ENCODE peak calls at places on chromosomes 13 and 19, in eight cellular contexts. C is Peyer's patch; V is colonic mucosa; L is CD8-positive, alpha-beta memory T cell; K is breast epithelium; G is Panc1; M is BE2C; E is psoas muscle. H is an unnamed sample. For H3K4me1, the result is how much of the 10 kb centered on the place peaks cover.

GRCh38 chr13:75685239-75685697 is 49.1 kb downstream of the LMO7 start:
- DNase-seq in L (no peak), V (no peak), E (no peak), K (peak), G (no peak), M (no peak), C (no peak), H (peak)

GRCh38 chr19:44848036-44848804 is 2.1 kb downstream of the NECTIN2 start:
- DNase-seq in G (no peak), K (peak), M (peak), C (peak), E (no peak), V (peak), L (no peak), H (no peak)

GRCh38 chr13:24275041-24275440 is 34.3 kb upstream of the C1QTNF9 start:
- DNase-seq in V (no peak), E (no peak), L (no peak), C (no peak), M (no peak), K (no peak), G (no peak), H (peak)

GRCh38 chr19:1570836-1571235 is 2.7 kb upstream of the MEX3D start:
- DNase-seq in V (no peak), E (no peak), K (no peak), G (no peak), C (no peak), L (no peak), M (no peak), H (no peak)

GRCh38 chr13:46926856-46927625 is 30.2 kb upstream of the HTR2A start:
- DNase-seq in L (no peak), M (no peak), V (no peak), C (no peak), K (no peak), E (no peak), G (no peak), H (no peak)

GRCh38 chr19:42207767-42208259 is 9.7 kb downstream of the DEDD2 start:
- DNase-seq in V (no peak), M (no peak), E (no peak), L (no peak), C (no peak), K (peak), G (no peak), H (no peak)

GRCh38 chr13:76965759-76966421 is 17.6 kb downstream of the ACOD1 start:
- DNase-seq in L (no peak), C (peak), G (no peak), K (no peak), V (peak), M (peak), E (peak), H (peak)

GRCh38 chr13:89029062-89029461 is 1357.9 kb downstream of the SLITRK5 start:
- DNase-seq in M (no peak), C (no peak), V (no peak), G (no peak), L (no peak), K (no peak), E (no peak), H (no peak)

GRCh38 chr13:29605860-29606526 is 10.5 kb upstream of the SLC7A1 start:
- DNase-seq in L (no peak), G (no peak), K (no peak), V (no peak), M (no peak), C (no peak), E (no peak), H (no peak)

GRCh38 chr19:58510084-58510862 is 1.5 kb downstream of the SLC27A5 start:
- DNase-seq in L (no peak), G (no peak), V (no peak), K (no peak), E (no peak), M (no peak), C (no peak), H (no peak)

GRCh38 chr19:46150606-46151005 is 2.6 kb downstream of the IGFL2 start:
- DNase-seq in L (no peak), G (no peak), C (no peak), M (no peak), V (no peak), E (no peak), K (no peak), H (no peak)

GRCh38 chr19:55641376-55642152 is 762 bp downstream of the ZNF580 start:
- DNase-seq in V (peak), M (peak), G (no peak), L (peak), C (no peak), K (no peak), E (no peak), H (peak)

GRCh38 chr13:26679411-26679810 is 81.2 kb downstream of the GPR12 start:
- DNase-seq in K (no peak), G (no peak), M (no peak), E (no peak), L (no peak), V (no peak), C (no peak), H (no peak)

GRCh38 chr13:20019033-20019432 is 60.5 kb downstream of the ZMYM2 start:
- DNase-seq in L (no peak), E (no peak), G (no peak), C (no peak), M (no peak), K (no peak), V (no peak), H (no peak)

GRCh38 chr13:29753593-29754485 is 96.6 kb downstream of the UBL3 start:
- DNase-seq in E (no peak), C (no peak), L (no peak), G (no peak), V (no peak), K (no peak), M (no peak), H (no peak)

GRCh38 chr19:44512326-44513298 is 12.3 kb upstream of the ZNF180 start:
- DNase-seq in M (peak), E (no peak), G (no peak), C (peak), L (no peak), V (peak), K (no peak), H (peak)

GRCh38 chr13:95300625-95301134 is 571 bp downstream of the ABCC4 start:
- DNase-seq in G (no peak), M (peak), V (peak), K (no peak), E (peak), C (peak), L (peak), H (peak)

GRCh38 chr13:114151031-114151430 is 18.6 kb upstream of the RASA3 start:
- DNase-seq in L (no peak), E (no peak), K (no peak), C (no peak), V (no peak), M (no peak), G (no peak), H (no peak)

GRCh38 chr19:36111200-36111539 is 227 bp downstream of the OVOL3 start:
- DNase-seq in C (no peak), M (no peak), K (no peak), G (no peak), L (no peak), E (no peak), V (no peak), H (peak)

GRCh38 chr13:75913925-75914324 is 277.8 kb downstream of the LMO7 start:
- DNase-seq in C (no peak), M (no peak), E (no peak), K (no peak), V (no peak), G (no peak), L (no peak), H (no peak)

GRCh38 chr19:3556978-3557460 is 367 bp downstream of the MFSD12 start:
- DNase-seq in G (no peak), K (no peak), V (peak), L (peak), E (peak), C (peak), M (no peak), H (peak)

GRCh38 chr19:29988351-29988750 is 46.3 kb downstream of the URI1 start:
- DNase-seq in G (no peak), L (no peak), E (no peak), C (no peak), K (no peak), V (no peak), M (no peak), H (no peak)

GRCh38 chr19:41264581-41265375 is 606 bp downstream of the HNRNPUL1 start:
- DNase-seq in L (peak), M (peak), C (peak), K (peak), G (no peak), V (peak), E (peak), H (peak)

GRCh38 chr13:113806104-113806471 is 47.1 kb downstream of the TMEM255B start:
- DNase-seq in M (no peak), C (no peak), G (no peak), K (no peak), E (no peak), V (no peak), L (no peak), H (no peak)

GRCh38 chr19:56639217-56639616 is 3.7 kb upstream of the SMIM17 start:
- DNase-seq in M (no peak), C (no peak), V (no peak), G (no peak), K (no peak), L (no peak), E (no peak), H (peak)

GRCh38 chr13:21051675-21052074 is 9.7 kb downstream of the LATS2 start:
- DNase-seq in E (no peak), C (peak), V (peak), G (no peak), K (no peak), L (no peak), M (no peak), H (no peak)

GRCh38 chr13:21055511-21056045 is 5.8 kb downstream of the LATS2 start:
- DNase-seq in K (no peak), G (no peak), C (no peak), E (peak), V (no peak), M (no peak), L (no peak), H (no peak)

GRCh38 chr13:21053231-21053630 is 8.2 kb downstream of the LATS2 start:
- DNase-seq in E (no peak), M (no peak), L (no peak), V (no peak), K (no peak), C (peak), G (no peak), H (no peak)

GRCh38 chr13:21054313-21054712 is 7.1 kb downstream of the LATS2 start:
- DNase-seq in K (no peak), G (no peak), V (no peak), C (no peak), L (no peak), E (peak), M (no peak), H (no peak)

GRCh38 chr13:21055016-21055415 is 6.4 kb downstream of the LATS2 start:
- DNase-seq in L (no peak), K (no peak), C (no peak), M (no peak), E (no peak), G (no peak), V (no peak), H (no peak)
- H3K4me1 ChIP-seq in L (under half), K (under half), C (under half), M (under half), E (half or more), G (under half), V (under half), H (under half)

GRCh38 chr19:48321372-48321621 is 4.1 kb upstream of the EMP3 start:
- DNase-seq in C (peak), K (peak), M (peak), V (peak), E (peak), L (peak), G (no peak), H (peak)
- H3K4me1 ChIP-seq in C (under half), K (under half), M (under half), V (under half), E (under half), L (under half), G (under half), H (under half)

DNA sequence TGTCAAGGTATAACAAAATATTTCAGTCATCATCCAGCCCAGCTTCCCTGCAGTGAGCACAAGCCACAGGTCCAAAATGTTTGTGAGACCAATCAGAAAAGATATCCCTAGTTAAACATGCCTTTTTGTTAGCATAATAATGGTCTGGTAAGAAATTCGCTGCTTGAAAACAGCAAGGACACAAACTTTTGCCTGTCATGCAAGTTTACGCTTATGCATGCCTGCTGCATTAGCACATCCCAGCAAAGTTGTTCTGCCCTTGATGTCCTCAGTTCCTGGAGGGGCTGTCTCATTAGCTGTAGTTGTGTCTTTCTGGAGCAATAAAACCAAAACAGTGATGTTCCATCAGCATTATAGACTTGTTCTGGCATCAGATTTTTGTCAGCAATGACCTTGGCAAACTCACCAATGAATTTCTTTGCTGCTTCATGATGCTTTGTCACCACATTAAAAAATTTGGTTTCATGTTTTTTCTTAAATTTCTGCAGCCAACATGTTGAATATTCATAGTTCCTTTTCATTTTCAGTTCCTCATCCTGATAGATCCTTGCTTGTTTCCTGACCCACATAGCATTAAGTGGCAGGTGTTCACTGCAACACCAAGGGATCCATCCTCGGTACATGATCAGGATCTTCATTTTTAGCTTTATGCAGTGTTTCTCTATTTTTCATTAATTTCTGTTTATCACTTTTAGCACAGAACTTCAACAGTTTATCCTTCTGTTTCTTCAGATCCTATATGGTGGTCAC is 72.0 kb upstream of the GPR183 start:
- DNase-seq in K (no peak), C (no peak), V (no peak), E (no peak), L (no peak), G (no peak), M (no peak), H (no peak)
- H3K4me1 ChIP-seq in K (under half), C (under half), V (under half), E (under half), L (half or more), G (under half), M (under half), H (under half)

GRCh38 chr19:534088-534487 is 2.5 kb downstream of the CDC34 start:
- DNase-seq in M (no peak), E (no peak), G (no peak), K (no peak), L (no peak), V (no peak), C (no peak), H (no peak)
- H3K4me1 ChIP-seq in M (under half), E (under half), G (under half), K (under half), L (under half), V (under half), C (under half), H (under half)

GRCh38 chr19:13208964-13209796 is 59.0 kb downstream of the IER2 start:
- DNase-seq in E (no peak), V (no peak), G (no peak), L (no peak), K (no peak), M (no peak), C (no peak), H (no peak)

GRCh38 chr19:13208131-13208963 is 58.1 kb downstream of the IER2 start:
- DNase-seq in M (no peak), K (peak), V (peak), L (peak), E (no peak), G (no peak), C (peak), H (no peak)

GRCh38 chr19:13206581-13206980 is 56.4 kb downstream of the IER2 start:
- DNase-seq in L (no peak), C (no peak), V (no peak), E (no peak), K (no peak), G (no peak), M (no peak), H (no peak)

GRCh38 chr19:13209797-13210775 is 59.9 kb downstream of the IER2 start:
- DNase-seq in M (no peak), C (no peak), L (no peak), E (no peak), G (no peak), V (no peak), K (no peak), H (no peak)

DNA sequence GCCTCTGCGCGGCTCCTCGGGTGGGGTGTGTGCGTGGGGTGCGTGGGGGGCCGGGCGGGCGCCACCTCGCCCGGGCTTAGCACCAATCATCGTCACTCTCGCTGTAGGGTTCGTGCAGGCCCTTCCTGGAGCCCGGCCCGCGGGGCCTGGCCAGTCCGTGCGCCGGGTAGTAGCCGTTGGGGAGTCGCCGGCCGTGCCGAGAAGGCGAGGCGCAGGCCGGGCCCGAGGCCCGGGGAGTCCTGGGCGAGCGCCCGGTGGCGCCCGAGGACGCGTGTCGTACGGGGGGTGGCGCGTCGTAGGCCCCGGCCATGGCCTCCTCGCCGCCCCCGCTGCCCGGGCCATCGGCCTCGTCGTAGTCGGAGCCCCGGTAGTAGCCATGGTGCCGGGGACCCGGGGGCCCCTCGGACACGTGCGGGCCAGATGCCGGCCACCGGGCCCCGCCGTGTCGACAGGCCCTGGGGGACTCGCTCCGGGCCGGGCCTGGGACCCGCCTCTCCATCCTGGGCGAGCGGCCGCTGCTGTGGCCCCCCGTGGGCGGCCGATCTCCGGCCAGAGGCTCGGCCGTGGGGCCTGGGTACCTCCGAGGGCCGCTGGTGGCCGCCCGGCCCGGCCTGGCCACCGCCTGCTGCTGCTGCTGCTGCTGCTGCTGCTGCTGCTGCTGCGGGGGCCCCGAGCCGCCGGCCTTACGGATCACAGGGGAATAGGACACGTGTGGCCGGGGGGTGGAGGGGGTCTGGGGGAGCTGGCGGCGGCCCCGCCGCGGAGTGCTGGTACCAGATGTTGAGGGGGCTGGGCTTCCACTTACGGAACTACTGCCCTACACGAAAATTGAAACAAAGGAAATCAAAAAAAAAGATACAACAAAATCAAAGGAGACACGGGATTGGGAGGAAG is 57.3 kb downstream of the IER2 start:
- DNase-seq in K (peak), V (no peak), C (no peak), L (no peak), G (no peak), M (no peak), E (peak), H (no peak)
- H3K4me1 ChIP-seq in K (under half), V (under half), C (under half), L (under half), G (under half), M (under half), E (under half), H (under half)